ENCODE peak calls at places on chromosomes 11 and 22, in ten cellular contexts. E is lower lobe of right lung, K is fibroblast of pulmonary artery, M is GM13977, H is PC-3, O is pancreas, G is endothelial cell, D is tibial artery, B is mucosa of descending colon, W is AG09319. J is an unnamed sample.

GRCh38 chr11:94060401-94060800 is 39.2 kb downstream of the HEPHL1 start:
- DNase-seq in E (no peak), K (no peak), M (no peak), H (no peak), O (no peak), G (no peak), D (no peak), B (no peak), W (no peak), J (no peak)

GRCh38 chr22:23520875-23521441 is 59.1 kb downstream of the IGLL1 start:
- DNase-seq in E (peak; percentile 54), K (peak; percentile 64), M (no peak), H (no peak), O (no peak), G (no peak), D (peak; percentile 54), B (peak; percentile 55), W (peak; percentile 4), J (no peak)

GRCh38 chr11:65169164-65169641 is 830 bp upstream of the SPDYC start:
- DNase-seq in E (no peak), K (peak; percentile 72), M (no peak), H (peak; percentile 32), O (no peak), G (no peak), D (no peak), B (no peak), W (no peak), J (no peak)

GRCh38 chr11:96869207-96869606 is 479.4 kb downstream of the JRKL start:
- DNase-seq in E (no peak), K (peak; percentile 88), M (no peak), H (peak; percentile 9), O (no peak), G (no peak), D (no peak), B (no peak), W (no peak), J (peak; percentile 30)

GRCh38 chr11:95739108-95739507 is 50.5 kb downstream of the FAM76B start:
- DNase-seq in E (no peak), K (no peak), M (no peak), H (no peak), O (no peak), G (no peak), D (no peak), B (no peak), W (no peak), J (no peak)

GRCh38 chr11:119643212-119643877 is 85.7 kb downstream of the NECTIN1 start:
- DNase-seq in E (no peak), K (no peak), M (no peak), H (no peak), O (no peak), G (no peak), D (no peak), B (no peak), W (no peak), J (no peak)

GRCh38 chr11:116062526-116063171 is 558.4 kb upstream of the CADM1 start:
- DNase-seq in E (no peak), K (no peak), M (peak; percentile 27), H (no peak), O (no peak), G (no peak), D (no peak), B (no peak), W (no peak), J (no peak)

GRCh38 chr11:102666331-102666957 is 39.1 kb downstream of the MMP27 start:
- DNase-seq in E (no peak), K (peak; percentile 65), M (peak; percentile 43), H (peak; percentile 79), O (no peak), G (no peak), D (no peak), B (no peak), W (peak; percentile 12), J (peak; percentile 63)

GRCh38 chr11:61999141-61999975 is 31.9 kb upstream of the FTH1 start:
- DNase-seq in E (no peak), K (peak; percentile 43), M (no peak), H (no peak), O (no peak), G (no peak), D (no peak), B (no peak), W (no peak), J (peak; percentile 74)

GRCh38 chr11:87301785-87302540 is 264.2 kb downstream of the TMEM135 start:
- DNase-seq in E (no peak), K (no peak), M (no peak), H (no peak), O (no peak), G (no peak), D (no peak), B (no peak), W (no peak), J (no peak)

GRCh38 chr11:87299041-87299481 is 261.3 kb downstream of the TMEM135 start:
- DNase-seq in E (no peak), K (no peak), M (no peak), H (peak; percentile 35), O (no peak), G (no peak), D (no peak), B (no peak), W (no peak), J (peak; percentile 6)

GRCh38 chr11:87304350-87304749 is 266.6 kb downstream of the TMEM135 start:
- DNase-seq in E (no peak), K (no peak), M (no peak), H (no peak), O (no peak), G (no peak), D (no peak), B (no peak), W (peak; percentile 18), J (no peak)

GRCh38 chr11:87298155-87298554 is 260.4 kb downstream of the TMEM135 start:
- DNase-seq in E (no peak), K (no peak), M (no peak), H (no peak), O (no peak), G (no peak), D (no peak), B (no peak), W (no peak), J (no peak)

DNA sequence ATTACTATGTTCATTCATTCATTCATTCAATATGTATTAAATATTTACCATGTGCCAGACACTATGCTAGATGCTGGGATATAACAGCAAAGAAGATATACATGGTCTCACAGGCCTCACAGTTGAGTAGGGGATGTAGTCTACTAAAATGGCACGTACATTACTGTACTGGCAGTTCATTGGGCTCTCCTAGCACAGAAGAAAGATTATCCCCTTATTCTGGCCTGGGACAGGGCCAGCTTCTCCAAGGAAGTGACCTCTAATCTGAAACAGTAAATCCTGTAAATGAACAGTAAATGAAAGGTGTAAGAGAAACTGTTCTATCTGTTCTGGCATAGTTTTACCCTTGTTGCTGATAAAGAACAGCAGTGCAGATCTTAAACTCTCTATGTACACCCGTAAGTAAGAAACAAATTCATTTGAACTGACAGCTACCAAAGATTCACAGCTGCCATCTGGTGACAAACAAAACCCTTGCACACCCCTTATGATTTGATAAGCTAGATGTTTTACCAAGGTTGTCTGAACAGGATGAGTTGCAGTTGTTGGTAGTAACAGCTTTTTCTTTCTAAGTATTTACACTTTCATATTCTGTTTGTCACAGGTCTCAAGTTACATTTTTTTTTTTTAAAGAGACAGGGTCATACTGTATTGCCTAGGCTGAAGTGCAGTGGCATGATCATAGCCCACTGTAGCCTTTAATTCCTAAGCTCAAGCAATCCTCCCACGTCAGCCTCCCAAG is 263.1 kb downstream of the TMEM135 start:
- DNase-seq in E (no peak), K (no peak), M (no peak), H (peak; percentile 15), O (no peak), G (no peak), D (no peak), B (no peak), W (no peak), J (no peak)
- TF ChIP-seq CTCF in E (no peak), K (no peak), M (no peak), H (peak; percentile 11), O (no peak), G (no peak), D (no peak), B (no peak), W (no peak), J (no peak)

DNA sequence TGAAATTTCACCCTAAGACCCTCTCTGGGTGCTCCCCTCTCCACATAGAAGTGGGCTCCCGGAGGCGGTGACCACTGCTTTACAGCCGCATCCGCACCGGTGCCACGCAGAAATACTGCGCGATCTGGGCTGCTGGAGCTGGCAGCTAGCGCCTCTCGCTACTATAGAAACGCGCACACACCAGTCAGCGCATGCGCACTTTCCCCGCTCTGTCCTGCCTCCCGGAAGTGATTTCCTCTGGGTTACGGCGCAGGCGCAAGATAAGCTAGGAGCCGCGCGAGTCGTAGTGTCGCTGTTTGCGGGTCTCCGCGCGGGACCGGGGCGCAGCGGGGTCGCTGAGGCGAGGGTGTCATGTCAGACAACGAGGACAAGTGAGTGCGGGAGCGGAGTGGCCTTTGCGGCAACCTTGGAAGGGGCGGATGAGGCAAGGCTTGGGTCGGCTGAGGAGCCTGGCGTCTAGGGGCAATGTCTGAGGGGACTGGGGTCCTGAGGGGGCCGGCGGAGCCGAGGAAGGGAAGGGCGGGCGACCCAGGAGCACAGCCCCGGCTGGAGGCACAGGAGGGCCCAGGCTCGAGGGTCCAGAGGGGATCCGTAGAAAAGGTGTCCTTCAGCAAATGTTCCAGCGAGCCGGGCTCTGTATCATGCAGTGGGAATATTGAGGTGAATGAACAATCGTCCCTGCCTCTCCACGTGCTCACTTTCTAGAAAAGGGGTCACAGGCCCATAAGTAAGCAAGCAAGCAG is at the start of the genes C22orf23 and POLR2F:
- DNase-seq in E (peak; percentile 98), K (peak; percentile 96), M (peak; percentile 98), H (peak; percentile 95), O (peak; percentile 98), G (peak; percentile 95), D (peak; percentile 96), B (peak; percentile 96), W (peak; percentile 88), J (peak; percentile 96)
- TF ChIP-seq CTCF in E (no peak), K (no peak), M (no peak), H (no peak), O (no peak), G (no peak), D (no peak), B (no peak), W (no peak), J (no peak)

DNA sequence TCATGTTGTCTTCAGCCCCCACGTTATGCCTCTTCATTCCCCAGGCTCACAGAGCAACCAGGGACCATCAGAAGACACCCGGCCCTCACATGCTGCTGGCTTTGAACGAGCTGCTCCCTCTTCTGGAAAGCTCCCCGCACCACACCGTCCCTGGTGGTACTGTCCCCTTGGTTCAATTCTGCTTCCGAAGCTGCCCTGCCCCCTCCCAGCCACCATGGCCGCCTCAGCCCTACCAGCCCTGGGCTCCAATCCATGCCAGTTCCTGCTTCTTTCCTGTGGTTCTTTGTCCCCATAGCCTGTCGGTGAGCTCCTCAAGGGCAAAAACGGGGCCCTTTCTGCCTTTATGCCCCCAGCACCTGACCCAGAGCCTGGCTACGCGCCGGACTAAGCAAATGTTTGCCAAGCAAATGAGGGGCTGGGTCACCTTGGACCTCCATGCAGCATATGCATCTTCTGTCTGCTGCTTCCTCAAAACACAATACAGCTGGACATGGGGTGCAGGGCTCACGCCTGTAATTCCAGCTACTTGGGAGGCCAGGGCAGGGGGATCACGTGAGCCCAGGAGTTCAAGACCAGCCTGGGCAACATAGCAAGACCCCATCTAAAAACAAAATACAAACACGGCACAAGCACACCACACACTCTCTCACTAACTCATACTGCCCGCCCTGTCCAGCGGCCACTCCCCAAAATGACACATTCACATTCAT is 21.3 kb downstream of the TNKS1BP1 start:
- DNase-seq in E (peak; percentile 39), K (no peak), M (no peak), H (no peak), O (no peak), G (no peak), D (no peak), B (no peak), W (no peak), J (no peak)
- TF ChIP-seq CTCF in E (no peak), K (no peak), M (no peak), H (no peak), O (no peak), G (no peak), D (no peak), B (no peak), W (no peak), J (no peak)

GRCh38 chr11:47383106-47383505 is 4.8 kb upstream of the SPI1 start:
- DNase-seq in E (peak; percentile 64), K (no peak), M (no peak), H (no peak), O (no peak), G (no peak), D (no peak), B (no peak), W (no peak), J (no peak)
- TF ChIP-seq CTCF in E (no peak), K (no peak), M (no peak), H (no peak), O (no peak), G (no peak), D (no peak), B (no peak), W (no peak), J (no peak)

J was measured in MCF 10A.